ENCODE peak calls at places on chromosomes 2 and 18, in nine cellular contexts. One of them, this sample, is unnamed.

GRCh38 chr2:15681089-15681885 is 89.6 kb downstream of the DDX1 start:
- DNase-seq in T-cell: no peak
- DNase-seq in Ammon's horn: no peak
- DNase-seq in GM23248: no peak
- DNase-seq in GM04503: no peak
- DNase-seq in GDM1: no peak
- DNase-seq in NCI-H748 treated with DMSO at 0.1 percent for 48 hours: no peak
- DNase-seq in nucleus accumbens: no peak
- DNase-seq in Right ventricle myocardium superior: no peak
- DNase-seq in this sample: no peak

GRCh38 chr2:197498937-197499593 is 575 bp downstream of the HSPD1 start:
- DNase-seq in T-cell: peak
- DNase-seq in Ammon's horn: peak
- DNase-seq in GM23248: peak
- DNase-seq in GM04503: no peak
- DNase-seq in GDM1: no peak
- DNase-seq in NCI-H748 treated with DMSO at 0.1 percent for 48 hours: peak
- DNase-seq in nucleus accumbens: peak
- DNase-seq in Right ventricle myocardium superior: peak
- DNase-seq in this sample: peak

GRCh38 chr2:207473203-207473865 is 56.4 kb upstream of the CREB1 start:
- DNase-seq in T-cell: no peak
- DNase-seq in Ammon's horn: peak
- DNase-seq in GM23248: peak
- DNase-seq in GM04503: no peak
- DNase-seq in GDM1: peak
- DNase-seq in NCI-H748 treated with DMSO at 0.1 percent for 48 hours: peak
- DNase-seq in nucleus accumbens: peak
- DNase-seq in Right ventricle myocardium superior: no peak
- DNase-seq in this sample: peak

GRCh38 chr2:232013701-232014353 is 52.3 kb downstream of the DIS3L2 start:
- DNase-seq in T-cell: no peak
- DNase-seq in Ammon's horn: no peak
- DNase-seq in GM23248: peak
- DNase-seq in GM04503: peak
- DNase-seq in GDM1: no peak
- DNase-seq in NCI-H748 treated with DMSO at 0.1 percent for 48 hours: no peak
- DNase-seq in nucleus accumbens: no peak
- DNase-seq in Right ventricle myocardium superior: no peak
- DNase-seq in this sample: no peak

GRCh38 chr2:173940208-173941020 is 24.8 kb downstream of the SP3 start:
- DNase-seq in T-cell: no peak
- DNase-seq in Ammon's horn: no peak
- DNase-seq in GM23248: no peak
- DNase-seq in GM04503: no peak
- DNase-seq in GDM1: no peak
- DNase-seq in NCI-H748 treated with DMSO at 0.1 percent for 48 hours: no peak
- DNase-seq in nucleus accumbens: no peak
- DNase-seq in Right ventricle myocardium superior: no peak
- DNase-seq in this sample: no peak

GRCh38 chr2:170680172-170680913 is 34.8 kb upstream of the SP5 start:
- DNase-seq in T-cell: no peak
- DNase-seq in Ammon's horn: no peak
- DNase-seq in GM23248: no peak
- DNase-seq in GM04503: no peak
- DNase-seq in GDM1: no peak
- DNase-seq in NCI-H748 treated with DMSO at 0.1 percent for 48 hours: no peak
- DNase-seq in nucleus accumbens: no peak
- DNase-seq in Right ventricle myocardium superior: no peak
- DNase-seq in this sample: no peak

GRCh38 chr2:149313512-149313972 is 16.8 kb upstream of the LYPD6 start:
- DNase-seq in T-cell: no peak
- DNase-seq in Ammon's horn: peak
- DNase-seq in GM23248: peak
- DNase-seq in GM04503: no peak
- DNase-seq in GDM1: no peak
- DNase-seq in NCI-H748 treated with DMSO at 0.1 percent for 48 hours: peak
- DNase-seq in nucleus accumbens: no peak
- DNase-seq in Right ventricle myocardium superior: no peak
- DNase-seq in this sample: peak

GRCh38 chr18:57003342-57003741 is 143.5 kb upstream of the BOD1L2 start:
- DNase-seq in T-cell: no peak
- DNase-seq in Ammon's horn: no peak
- DNase-seq in GM23248: peak
- DNase-seq in GM04503: no peak
- DNase-seq in GDM1: no peak
- DNase-seq in NCI-H748 treated with DMSO at 0.1 percent for 48 hours: peak
- DNase-seq in nucleus accumbens: no peak
- DNase-seq in Right ventricle myocardium superior: no peak
- DNase-seq in this sample: no peak

GRCh38 chr2:204705243-204705971 is 160.1 kb downstream of the PARD3B start:
- DNase-seq in T-cell: no peak
- DNase-seq in Ammon's horn: no peak
- DNase-seq in GM23248: peak
- DNase-seq in GM04503: no peak
- DNase-seq in GDM1: no peak
- DNase-seq in NCI-H748 treated with DMSO at 0.1 percent for 48 hours: no peak
- DNase-seq in nucleus accumbens: no peak
- DNase-seq in Right ventricle myocardium superior: no peak
- DNase-seq in this sample: no peak

GRCh38 chr2:119819846-119820245 is 60.1 kb downstream of the PTPN4 start:
- DNase-seq in T-cell: no peak
- DNase-seq in Ammon's horn: no peak
- DNase-seq in GM23248: no peak
- DNase-seq in GM04503: no peak
- DNase-seq in GDM1: no peak
- DNase-seq in NCI-H748 treated with DMSO at 0.1 percent for 48 hours: no peak
- DNase-seq in nucleus accumbens: no peak
- DNase-seq in Right ventricle myocardium superior: no peak
- DNase-seq in this sample: no peak

GRCh38 chr18:72868666-72869661 is 1.2 kb upstream of the NETO1 start:
- DNase-seq in T-cell: no peak
- DNase-seq in Ammon's horn: no peak
- DNase-seq in GM23248: no peak
- DNase-seq in GM04503: no peak
- DNase-seq in GDM1: no peak
- DNase-seq in NCI-H748 treated with DMSO at 0.1 percent for 48 hours: peak
- DNase-seq in nucleus accumbens: no peak
- DNase-seq in Right ventricle myocardium superior: no peak
- DNase-seq in this sample: no peak

GRCh38 chr2:57907411-57907810 is 139.2 kb upstream of the VRK2 start:
- DNase-seq in T-cell: no peak
- DNase-seq in Ammon's horn: peak
- DNase-seq in GM23248: no peak
- DNase-seq in GM04503: no peak
- DNase-seq in GDM1: no peak
- DNase-seq in NCI-H748 treated with DMSO at 0.1 percent for 48 hours: no peak
- DNase-seq in nucleus accumbens: peak
- DNase-seq in Right ventricle myocardium superior: no peak
- DNase-seq in this sample: no peak

GRCh38 chr2:188746727-188747126 is 227.4 kb upstream of the COL3A1 start:
- DNase-seq in T-cell: no peak
- DNase-seq in Ammon's horn: no peak
- DNase-seq in GM23248: peak
- DNase-seq in GM04503: no peak
- DNase-seq in GDM1: no peak
- DNase-seq in NCI-H748 treated with DMSO at 0.1 percent for 48 hours: no peak
- DNase-seq in nucleus accumbens: no peak
- DNase-seq in Right ventricle myocardium superior: no peak
- DNase-seq in this sample: no peak

GRCh38 chr2:74922592-74923227 is 35.7 kb upstream of the POLE4 start:
- DNase-seq in T-cell: no peak
- DNase-seq in Ammon's horn: no peak
- DNase-seq in GM23248: peak
- DNase-seq in GM04503: no peak
- DNase-seq in GDM1: no peak
- DNase-seq in NCI-H748 treated with DMSO at 0.1 percent for 48 hours: no peak
- DNase-seq in nucleus accumbens: no peak
- DNase-seq in Right ventricle myocardium superior: no peak
- DNase-seq in this sample: no peak

GRCh38 chr2:216632321-216632951 is 784 bp upstream of the IGFBP2 start:
- DNase-seq in T-cell: no peak
- DNase-seq in Ammon's horn: no peak
- DNase-seq in GM23248: no peak
- DNase-seq in GM04503: no peak
- DNase-seq in GDM1: no peak
- DNase-seq in NCI-H748 treated with DMSO at 0.1 percent for 48 hours: no peak
- DNase-seq in nucleus accumbens: no peak
- DNase-seq in Right ventricle myocardium superior: no peak
- DNase-seq in this sample: no peak

GRCh38 chr2:109450574-109451265 is 163.0 kb downstream of the SEPTIN10 start:
- DNase-seq in T-cell: no peak
- DNase-seq in Ammon's horn: peak
- DNase-seq in GM23248: no peak
- DNase-seq in GM04503: no peak
- DNase-seq in GDM1: no peak
- DNase-seq in NCI-H748 treated with DMSO at 0.1 percent for 48 hours: no peak
- DNase-seq in nucleus accumbens: peak
- DNase-seq in Right ventricle myocardium superior: peak
- DNase-seq in this sample: no peak

GRCh38 chr2:11159574-11160170 is 4.4 kb downstream of the SLC66A3 start:
- DNase-seq in T-cell: no peak
- DNase-seq in Ammon's horn: no peak
- DNase-seq in GM23248: no peak
- DNase-seq in GM04503: no peak
- DNase-seq in GDM1: no peak
- DNase-seq in NCI-H748 treated with DMSO at 0.1 percent for 48 hours: no peak
- DNase-seq in nucleus accumbens: no peak
- DNase-seq in Right ventricle myocardium superior: no peak
- DNase-seq in this sample: no peak

GRCh38 chr2:40105593-40105992 is 326.5 kb upstream of the THUMPD2 start:
- DNase-seq in T-cell: no peak
- DNase-seq in Ammon's horn: no peak
- DNase-seq in GM23248: peak
- DNase-seq in GM04503: peak
- DNase-seq in GDM1: no peak
- DNase-seq in NCI-H748 treated with DMSO at 0.1 percent for 48 hours: no peak
- DNase-seq in nucleus accumbens: no peak
- DNase-seq in Right ventricle myocardium superior: no peak
- DNase-seq in this sample: no peak

GRCh38 chr2:1770566-1771380 is 26.5 kb upstream of the PXDN start:
- DNase-seq in T-cell: no peak
- DNase-seq in Ammon's horn: no peak
- DNase-seq in GM23248: no peak
- DNase-seq in GM04503: no peak
- DNase-seq in GDM1: no peak
- DNase-seq in NCI-H748 treated with DMSO at 0.1 percent for 48 hours: no peak
- DNase-seq in nucleus accumbens: no peak
- DNase-seq in Right ventricle myocardium superior: no peak
- DNase-seq in this sample: no peak

GRCh38 chr18:66342577-66342976 is 261.3 kb downstream of the CDH19 start:
- DNase-seq in T-cell: no peak
- DNase-seq in Ammon's horn: no peak
- DNase-seq in GM23248: no peak
- DNase-seq in GM04503: no peak
- DNase-seq in GDM1: no peak
- DNase-seq in NCI-H748 treated with DMSO at 0.1 percent for 48 hours: no peak
- DNase-seq in nucleus accumbens: no peak
- DNase-seq in Right ventricle myocardium superior: no peak
- DNase-seq in this sample: no peak

GRCh38 chr2:219430633-219431615 is 3.7 kb upstream of the SPEG start:
- DNase-seq in T-cell: no peak
- DNase-seq in Ammon's horn: peak
- DNase-seq in GM23248: peak
- DNase-seq in GM04503: no peak
- DNase-seq in GDM1: no peak
- DNase-seq in NCI-H748 treated with DMSO at 0.1 percent for 48 hours: peak
- DNase-seq in nucleus accumbens: no peak
- DNase-seq in Right ventricle myocardium superior: peak
- DNase-seq in this sample: peak

GRCh38 chr2:189982777-189983394 is 79.6 kb downstream of the MSTN start:
- DNase-seq in T-cell: no peak
- DNase-seq in Ammon's horn: no peak
- DNase-seq in GM23248: peak
- DNase-seq in GM04503: no peak
- DNase-seq in GDM1: no peak
- DNase-seq in NCI-H748 treated with DMSO at 0.1 percent for 48 hours: no peak
- DNase-seq in nucleus accumbens: no peak
- DNase-seq in Right ventricle myocardium superior: no peak
- DNase-seq in this sample: no peak

GRCh38 chr2:70035344-70035844 is 51.9 kb upstream of the PCBP1 start:
- DNase-seq in T-cell: no peak
- DNase-seq in Ammon's horn: no peak
- DNase-seq in GM23248: peak
- DNase-seq in GM04503: peak
- DNase-seq in GDM1: no peak
- DNase-seq in NCI-H748 treated with DMSO at 0.1 percent for 48 hours: no peak
- DNase-seq in nucleus accumbens: no peak
- DNase-seq in Right ventricle myocardium superior: no peak
- DNase-seq in this sample: no peak

GRCh38 chr2:47043142-47043890 is 111.8 kb downstream of the STPG4 start:
- DNase-seq in T-cell: no peak
- DNase-seq in Ammon's horn: peak
- DNase-seq in GM23248: peak
- DNase-seq in GM04503: peak
- DNase-seq in GDM1: no peak
- DNase-seq in NCI-H748 treated with DMSO at 0.1 percent for 48 hours: no peak
- DNase-seq in nucleus accumbens: peak
- DNase-seq in Right ventricle myocardium superior: peak
- DNase-seq in this sample: no peak

GRCh38 chr2:20586379-20586715 is 64.6 kb downstream of the HS1BP3 start:
- DNase-seq in T-cell: no peak
- DNase-seq in Ammon's horn: no peak
- DNase-seq in GM23248: no peak
- DNase-seq in GM04503: no peak
- DNase-seq in GDM1: no peak
- DNase-seq in NCI-H748 treated with DMSO at 0.1 percent for 48 hours: no peak
- DNase-seq in nucleus accumbens: no peak
- DNase-seq in Right ventricle myocardium superior: peak
- DNase-seq in this sample: no peak

GRCh38 chr2:159960413-159960812 is 102.0 kb downstream of the PLA2R1 start:
- DNase-seq in T-cell: no peak
- DNase-seq in Ammon's horn: no peak
- DNase-seq in GM23248: peak
- DNase-seq in GM04503: no peak
- DNase-seq in GDM1: no peak
- DNase-seq in NCI-H748 treated with DMSO at 0.1 percent for 48 hours: no peak
- DNase-seq in nucleus accumbens: no peak
- DNase-seq in Right ventricle myocardium superior: no peak
- DNase-seq in this sample: peak

GRCh38 chr2:159144776-159145614 is 141.5 kb downstream of the WDSUB1 start:
- DNase-seq in T-cell: no peak
- DNase-seq in Ammon's horn: no peak
- DNase-seq in GM23248: no peak
- DNase-seq in GM04503: no peak
- DNase-seq in GDM1: no peak
- DNase-seq in NCI-H748 treated with DMSO at 0.1 percent for 48 hours: no peak
- DNase-seq in nucleus accumbens: no peak
- DNase-seq in Right ventricle myocardium superior: no peak
- DNase-seq in this sample: no peak

GRCh38 chr2:66030553-66030952 is 404.4 kb upstream of the MEIS1 start:
- DNase-seq in T-cell: no peak
- DNase-seq in Ammon's horn: no peak
- DNase-seq in GM23248: peak
- DNase-seq in GM04503: no peak
- DNase-seq in GDM1: no peak
- DNase-seq in NCI-H748 treated with DMSO at 0.1 percent for 48 hours: no peak
- DNase-seq in nucleus accumbens: no peak
- DNase-seq in Right ventricle myocardium superior: no peak
- DNase-seq in this sample: no peak

GRCh38 chr18:67199993-67200617 is 316.4 kb downstream of the DSEL start:
- DNase-seq in T-cell: no peak
- DNase-seq in Ammon's horn: peak
- DNase-seq in GM23248: peak
- DNase-seq in GM04503: peak
- DNase-seq in GDM1: no peak
- DNase-seq in NCI-H748 treated with DMSO at 0.1 percent for 48 hours: peak
- DNase-seq in nucleus accumbens: peak
- DNase-seq in Right ventricle myocardium superior: no peak
- DNase-seq in this sample: peak

GRCh38 chr2:158914731-158915130 is 53.7 kb upstream of the TANC1 start:
- DNase-seq in T-cell: no peak
- DNase-seq in Ammon's horn: no peak
- DNase-seq in GM23248: peak
- DNase-seq in GM04503: no peak
- DNase-seq in GDM1: no peak
- DNase-seq in NCI-H748 treated with DMSO at 0.1 percent for 48 hours: no peak
- DNase-seq in nucleus accumbens: no peak
- DNase-seq in Right ventricle myocardium superior: no peak
- DNase-seq in this sample: no peak

GRCh38 chr2:141468746-141469145 is 662.1 kb downstream of the LRP1B start:
- DNase-seq in T-cell: no peak
- DNase-seq in Ammon's horn: no peak
- DNase-seq in GM23248: no peak
- DNase-seq in GM04503: no peak
- DNase-seq in GDM1: no peak
- DNase-seq in NCI-H748 treated with DMSO at 0.1 percent for 48 hours: no peak
- DNase-seq in nucleus accumbens: no peak
- DNase-seq in Right ventricle myocardium superior: no peak
- DNase-seq in this sample: no peak